ENCODE peak calls at places on chromosomes 11 and 22, in seven cellular contexts. H is left ventricle myocardium inferior, O is esophagus squamous epithelium, T is stomach, U is fibroblast of villous mesenchyme, P is H9, C is neural crest cell. J is an unnamed sample.

GRCh38 chr22:28180804-28181203 is 261.7 kb upstream of the PITPNB start:
- DNase-seq in U (no peak), H (no peak), T (no peak), O (no peak), P (no peak), C (no peak), J (no peak)

GRCh38 chr11:70400643-70401042 is 2.3 kb downstream of the CTTN start:
- DNase-seq in U (no peak), O (no peak), C (no peak), H (no peak), T (no peak), P (no peak), J (no peak)

GRCh38 chr11:61122761-61123160 is 20.5 kb downstream of the CD5 start:
- DNase-seq in P (no peak), H (no peak), U (no peak), C (no peak), T (no peak), O (no peak), J (no peak)

GRCh38 chr22:42396621-42397331 is 35.4 kb downstream of the NFAM1 start:
- DNase-seq in T (no peak), C (no peak), H (no peak), P (no peak), O (no peak), U (no peak), J (no peak)

GRCh38 chr22:40247976-40248375 is 70.3 kb downstream of the TNRC6B start:
- DNase-seq in U (no peak), P (no peak), O (no peak), H (no peak), T (no peak), C (no peak), J (no peak)

GRCh38 chr11:128463386-128463829 is 124.0 kb downstream of the ETS1 start:
- DNase-seq in H (no peak), P (no peak), T (no peak), O (no peak), U (peak), C (no peak), J (no peak)

GRCh38 chr11:33344611-33345010 is 87.4 kb downstream of the HIPK3 start:
- DNase-seq in O (no peak), H (no peak), T (no peak), P (no peak), C (no peak), U (no peak), J (no peak)

GRCh38 chr22:17811119-17811518 is 36.9 kb upstream of the BID start:
- DNase-seq in T (no peak), C (no peak), U (no peak), H (no peak), P (no peak), O (no peak), J (no peak)

GRCh38 chr11:8267831-8268529 is 4.3 kb upstream of the LMO1 start:
- DNase-seq in O (no peak), T (no peak), U (no peak), C (no peak), P (no peak), H (no peak), J (no peak)

GRCh38 chr11:114169321-114169749 is 109.8 kb downstream of the ZBTB16 start:
- DNase-seq in U (peak), T (no peak), H (peak), C (no peak), P (no peak), O (no peak), J (no peak)

GRCh38 chr22:47168900-47169800 is 406.7 kb downstream of the TBC1D22A start:
- DNase-seq in T (peak), C (no peak), H (no peak), O (no peak), U (peak), P (peak), J (no peak)

GRCh38 chr11:69102732-69103615 is 52.8 kb upstream of the SMIM38 start:
- DNase-seq in C (no peak), U (no peak), O (no peak), T (no peak), H (no peak), P (no peak), J (no peak)
- TF ChIP-seq CTCF in C (no peak), U (no peak), O (peak), T (no peak), H (peak), P (peak), J (peak)

GRCh38 chr11:46386674-46387073 is 4.9 kb downstream of the CHRM4 start:
- DNase-seq in C (no peak), P (no peak), T (no peak), O (no peak), H (no peak), U (no peak), J (no peak)
- TF ChIP-seq CTCF in C (no peak), P (no peak), T (no peak), O (no peak), H (no peak), U (no peak), J (no peak)

GRCh38 chr11:75270896-75271415 is 30.4 kb downstream of the TPBGL start:
- DNase-seq in C (no peak), T (no peak), H (peak), O (no peak), P (no peak), U (peak), J (no peak)
- TF ChIP-seq CTCF in C (peak), T (no peak), H (peak), O (peak), P (peak), U (peak), J (peak)

GRCh38 chr22:50227588-50228215 is 17.1 kb downstream of the TUBGCP6 start:
- DNase-seq in P (no peak), C (no peak), T (no peak), O (no peak), H (no peak), U (no peak), J (no peak)
- TF ChIP-seq CTCF in P (no peak), C (no peak), T (no peak), O (no peak), H (no peak), U (no peak), J (no peak)

J was measured in osteocyte.